ENCODE peak calls at places on chromosomes 3 and 15, in four cellular contexts. L is HCT116, B is adrenal gland, J is uterus. X is an unnamed sample. For H3K27me3, the result is how much of the 10 kb centered on the place peaks cover.

GRCh38 chr3:135125171-135125801 is 330.2 kb downstream of the EPHB1 start:
- DNase-seq in B (no peak), J (no peak), L (no peak), X (no peak)

GRCh38 chr3:177776656-177777055 is 579.4 kb upstream of the TBL1XR1 start:
- DNase-seq in B (peak), L (no peak), J (no peak), X (no peak)

GRCh38 chr15:73959012-73959581 is 32.8 kb downstream of the LOXL1 start:
- DNase-seq in L (no peak), J (no peak), B (no peak), X (no peak)

GRCh38 chr3:12954891-12955650 is 113.7 kb upstream of the RPL32 start:
- DNase-seq in B (peak), L (no peak), J (peak), X (peak)

GRCh38 chr3:100184960-100185566 is 70.8 kb upstream of the FILIP1L start:
- DNase-seq in L (no peak), J (no peak), B (no peak), X (no peak)

GRCh38 chr3:42728056-42728455 is 25.5 kb upstream of the HHATL start:
- DNase-seq in B (peak), L (no peak), J (no peak), X (no peak)

GRCh38 chr3:197499427-197499826 is 56.3 kb downstream of the BDH1 start:
- DNase-seq in J (no peak), B (no peak), L (peak), X (no peak)

GRCh38 chr3:175571096-175571495 is 712.0 kb downstream of the NAALADL2 start:
- DNase-seq in B (no peak), J (no peak), L (no peak), X (no peak)

GRCh38 chr3:147407495-147408179 is 1.3 kb upstream of the ZIC4 start:
- DNase-seq in L (no peak), B (no peak), J (no peak), X (no peak)

GRCh38 chr15:68200016-68200861 is 4.9 kb downstream of the CALML4 start:
- DNase-seq in J (no peak), B (peak), L (no peak), X (no peak)

GRCh38 chr3:8480699-8481098 is 20.9 kb upstream of the LMCD1 start:
- DNase-seq in B (no peak), J (no peak), L (no peak), X (no peak)

GRCh38 chr3:78880588-78881461 is 887.0 kb downstream of the ROBO1 start:
- DNase-seq in L (no peak), B (no peak), J (no peak), X (no peak)

GRCh38 chr15:78808550-78808949 is 2.7 kb downstream of the ADAMTS7 start:
- DNase-seq in J (no peak), L (peak), B (peak), X (no peak)

GRCh38 chr3:38349684-38350359 is 3.2 kb downstream of the XYLB start:
- DNase-seq in B (peak), J (no peak), L (no peak), X (no peak)

GRCh38 chr3:57179580-57180410 is 14.6 kb upstream of the IL17RD start:
- DNase-seq in J (no peak), B (no peak), L (no peak), X (no peak)

GRCh38 chr3:183927059-183927458 is 42.4 kb upstream of the PARL start:
- DNase-seq in L (no peak), J (no peak), B (no peak), X (no peak)

GRCh38 chr15:52440414-52440813 is 88.3 kb downstream of the MYO5A start:
- DNase-seq in L (peak), B (peak), J (no peak), X (no peak)

GRCh38 chr3:34683851-34684250 is 885.4 kb downstream of the PDCD6IP start:
- DNase-seq in L (no peak), J (peak), B (peak), X (no peak)

GRCh38 chr15:43702174-43702573 is 8.5 kb downstream of the CKMT1A start:
- DNase-seq in B (no peak), L (no peak), J (no peak), X (no peak)

GRCh38 chr3:39941941-39942340 is 132.5 kb downstream of the MYRIP start:
- DNase-seq in J (no peak), L (no peak), B (no peak), X (no peak)

DNA sequence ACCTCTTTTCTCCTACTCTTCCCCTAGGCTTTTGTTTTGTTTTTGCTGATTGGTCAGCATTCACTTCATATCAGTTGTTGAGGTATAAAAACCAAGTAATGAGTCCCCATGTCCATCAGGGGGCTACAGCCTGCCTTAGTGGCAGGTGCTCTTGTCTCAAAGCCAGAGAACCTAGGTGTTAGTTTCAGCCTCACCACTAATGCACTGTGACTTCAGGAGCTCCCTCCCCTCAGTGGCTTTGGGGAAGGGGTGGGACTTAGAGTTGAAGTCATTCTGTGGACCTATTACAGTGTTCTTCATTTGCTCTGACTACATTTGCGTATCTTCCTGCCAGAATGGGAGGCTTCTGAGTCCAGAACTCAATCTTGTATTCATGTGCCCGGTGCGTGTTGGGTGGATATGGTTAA is 41.6 kb downstream of the NR2C2 start:
- DNase-seq in J (no peak), B (no peak), L (peak), X (no peak)
- TF ChIP-seq CTCF in J (no peak), B (no peak), L (no peak), X (no peak)

GRCh38 chr3:109852283-109852682 is 514.9 kb upstream of the DPPA4 start:
- DNase-seq in J (no peak), B (no peak), L (no peak), X (no peak)
- H3K27me3 ChIP-seq in J (under half), B (under half), L (under half), X (under half)

GRCh38 chr15:77075528-77075927 is 4.6 kb upstream of the TSPAN3 start:
- DNase-seq in B (peak), L (no peak), J (no peak), X (no peak)
- TF ChIP-seq CTCF in B (no peak), L (no peak), J (no peak), X (no peak)

DNA sequence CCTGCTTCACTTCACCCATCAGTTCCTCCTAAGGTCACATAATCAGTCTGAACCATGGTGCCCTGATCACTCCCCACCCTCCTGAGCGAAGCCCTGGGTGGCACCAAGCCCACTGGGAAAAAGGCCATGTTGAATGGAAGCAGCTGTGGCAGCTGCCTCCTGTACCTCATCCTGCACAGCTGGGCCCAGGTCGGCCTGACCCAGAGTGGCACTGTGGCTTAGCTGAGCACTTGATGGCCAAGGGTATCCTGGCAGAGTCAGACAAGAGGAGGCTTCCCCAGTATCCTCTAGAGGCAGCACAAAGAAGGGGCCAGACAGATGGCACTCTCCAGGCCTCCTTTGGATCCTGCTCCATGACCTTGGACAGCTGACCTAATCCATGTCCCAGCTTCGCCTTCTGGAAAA is 68.4 kb downstream of the TLE3 start:
- DNase-seq in B (no peak), L (no peak), J (no peak), X (no peak)
- H3K27me3 ChIP-seq in B (under half), L (under half), J (under half), X (under half)

DNA sequence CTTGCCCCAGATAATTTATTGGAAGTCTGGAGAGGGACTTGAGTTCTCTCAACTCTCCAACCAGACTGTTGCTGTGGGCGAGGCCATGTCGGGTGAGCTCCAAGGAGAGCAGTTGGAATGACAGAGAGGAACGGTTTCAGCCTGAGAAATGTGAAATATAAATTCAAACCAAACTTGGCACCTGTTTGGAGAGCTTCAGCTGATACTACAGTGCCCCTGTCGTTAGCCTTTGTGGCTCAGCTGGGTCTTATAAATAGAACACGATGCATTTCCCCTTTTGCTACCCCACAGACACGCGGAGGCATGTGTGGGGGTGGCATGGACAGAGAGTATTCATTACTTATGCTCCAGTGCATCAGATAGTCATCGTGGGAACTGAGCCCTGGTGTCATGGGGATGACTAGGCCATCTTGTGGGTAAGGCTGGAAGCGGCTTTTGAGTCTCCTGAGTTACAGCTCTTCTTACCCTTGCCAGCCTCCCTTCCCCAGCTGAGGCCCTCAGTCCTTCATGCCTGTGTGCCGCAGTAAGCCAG is 15.6 kb downstream of the SMAD3 start:
- DNase-seq in B (peak), J (peak), L (no peak), X (no peak)
- TF ChIP-seq CTCF in B (no peak), J (no peak), L (no peak), X (peak)

DNA sequence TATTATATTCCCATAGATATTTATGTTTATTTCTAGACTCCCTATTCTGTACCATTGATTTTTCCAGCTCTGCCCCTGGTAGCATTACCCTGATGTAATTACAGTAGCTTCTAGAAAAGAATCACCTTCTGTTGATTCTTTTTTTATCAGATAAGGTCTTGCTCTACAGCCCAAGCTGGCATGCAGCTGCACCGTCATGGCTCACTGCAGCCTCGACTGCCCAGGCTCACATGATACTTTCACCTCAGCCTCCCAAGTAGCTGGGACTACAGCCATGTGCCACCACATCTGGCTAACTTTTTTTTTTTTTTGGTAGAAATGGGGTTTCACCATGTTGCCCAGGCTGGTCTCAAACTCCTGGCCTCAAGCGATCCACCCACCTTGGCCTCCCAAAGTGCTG is 41.8 kb downstream of the SLC24A1 start:
- DNase-seq in L (no peak), B (no peak), J (no peak), X (no peak)
- H3K27me3 ChIP-seq in L (under half), B (under half), J (under half), X (under half)